ENCODE peak calls at places on chromosomes 11 and 22, in four cellular contexts. J, Z, E and O are unnamed samples.

GRCh38 chr11:96156379-96156722 is 186.6 kb downstream of the MAML2 start:
- DNase-seq in J (no peak), Z (no peak), E (no peak), O (no peak)

GRCh38 chr11:78660451-78660850 is 85.8 kb upstream of the NARS2 start:
- DNase-seq in J (no peak), Z (no peak), E (no peak), O (no peak)

GRCh38 chr22:31343235-31344191 is 2.6 kb downstream of the PATZ1 start:
- DNase-seq in Z (peak), E (no peak), J (no peak), O (peak)

GRCh38 chr11:62921201-62921572 is at the start of gene CHRM1:
- DNase-seq in E (no peak), J (no peak), Z (no peak), O (no peak)

GRCh38 chr11:12888525-12889158 is 120.5 kb upstream of the RASSF10 start:
- DNase-seq in J (peak), Z (peak), E (no peak), O (peak)

GRCh38 chr22:47929073-47929472 is 1166.6 kb downstream of the TBC1D22A start:
- DNase-seq in Z (no peak), J (no peak), E (no peak), O (no peak)

GRCh38 chr22:37173709-37174108 is 14.3 kb downstream of the C1QTNF6 start:
- DNase-seq in Z (no peak), J (no peak), E (no peak), O (peak)

GRCh38 chr11:1708716-1709115 is 11.7 kb downstream of the KRTAP5-6 start:
- DNase-seq in Z (no peak), E (no peak), J (no peak), O (no peak)

GRCh38 chr22:16936625-16937024 is 71.4 kb downstream of the GAB4 start:
- DNase-seq in E (no peak), Z (no peak), J (no peak), O (no peak)

GRCh38 chr11:95512177-95512576 is 277.4 kb downstream of the FAM76B start:
- DNase-seq in Z (no peak), E (no peak), J (no peak), O (no peak)

GRCh38 chr22:50416996-50417395 is 57.8 kb downstream of the SBF1 start:
- DNase-seq in Z (no peak), E (no peak), J (no peak), O (no peak)

GRCh38 chr11:66743271-66743968 is 14.4 kb upstream of the SPTBN2 start:
- DNase-seq in J (no peak), E (no peak), Z (no peak), O (no peak)

GRCh38 chr22:21041937-21042336 is 3.8 kb upstream of the LRRC74B start:
- DNase-seq in E (no peak), J (no peak), Z (no peak), O (no peak)

GRCh38 chr11:69239320-69240040 is 54.5 kb upstream of the MYEOV start:
- DNase-seq in J (no peak), Z (no peak), E (no peak), O (no peak)

GRCh38 chr11:56196705-56197104 is 20.3 kb downstream of the OR5J2 start:
- DNase-seq in E (no peak), Z (no peak), J (no peak), O (no peak)

GRCh38 chr11:122981388-122982264 is at the start of gene BSX:
- DNase-seq in J (peak), Z (peak), E (no peak), O (peak)

GRCh38 chr11:108206969-108207682 is 15.3 kb downstream of the NPAT start:
- DNase-seq in J (no peak), E (no peak), Z (no peak), O (no peak)

GRCh38 chr11:61730222-61730994 is 22.0 kb upstream of the MYRF start:
- DNase-seq in J (no peak), E (no peak), Z (no peak), O (no peak)

GRCh38 chr22:45418056-45418769 is 4.7 kb downstream of the RIBC2 start:
- DNase-seq in Z (no peak), J (no peak), E (no peak), O (no peak)

GRCh38 chr11:66541892-66542291 is 4.0 kb downstream of the ZDHHC24 start:
- DNase-seq in E (no peak), Z (no peak), J (no peak), O (no peak)

GRCh38 chr11:11985016-11985715 is 23.3 kb downstream of the DKK3 start:
- DNase-seq in J (no peak), Z (no peak), E (no peak), O (no peak)

GRCh38 chr11:69388210-69388609 is 93.3 kb upstream of the LINC01488 start:
- DNase-seq in Z (no peak), E (no peak), J (no peak), O (no peak)

GRCh38 chr11:8098361-8098760 is 17.4 kb downstream of the TUB start:
- DNase-seq in J (no peak), E (no peak), Z (no peak), O (no peak)

GRCh38 chr22:38424525-38425080 is 30.4 kb downstream of the KCNJ4 start:
- DNase-seq in E (no peak), J (no peak), Z (no peak), O (no peak)

GRCh38 chr11:66050581-66051231 is 1.5 kb upstream of the SF3B2 start:
- DNase-seq in J (no peak), Z (no peak), E (no peak), O (no peak)

GRCh38 chr22:48045369-48045768 is 1282.9 kb downstream of the TBC1D22A start:
- DNase-seq in E (peak), Z (no peak), J (no peak), O (no peak)

GRCh38 chr11:103798029-103798428 is 238.4 kb upstream of the DDI1 start:
- DNase-seq in J (no peak), Z (no peak), E (no peak), O (no peak)

GRCh38 chr11:134032501-134033091 is 36.3 kb upstream of the JAM3 start:
- DNase-seq in Z (no peak), J (no peak), E (no peak), O (peak)

GRCh38 chr22:37526376-37526775 is 7.2 kb upstream of the CARD10 start:
- DNase-seq in Z (no peak), J (no peak), E (no peak), O (no peak)

GRCh38 chr11:100929377-100929776 is 200.2 kb downstream of the PGR start:
- DNase-seq in J (no peak), E (no peak), Z (no peak), O (no peak)

GRCh38 chr11:76623171-76623883 is 47.2 kb downstream of the LRRC32 start:
- DNase-seq in Z (no peak), E (no peak), J (no peak), O (no peak)
- TF ChIP-seq ESRRA in Z (no peak), E (no peak), J (no peak), O (no peak)

GRCh38 chr11:46338636-46338987 is 8.7 kb upstream of the DGKZ start:
- DNase-seq in Z (no peak), E (no peak), J (no peak), O (no peak)

GRCh38 chr11:46335271-46335670 is 12.0 kb upstream of the DGKZ start:
- DNase-seq in J (no peak), Z (no peak), E (no peak), O (no peak)

GRCh38 chr11:46335858-46336600 is 11.2 kb upstream of the DGKZ start:
- DNase-seq in J (no peak), E (no peak), Z (no peak), O (no peak)

GRCh38 chr11:46337626-46338345 is 9.5 kb upstream of the DGKZ start:
- DNase-seq in J (no peak), Z (peak), E (no peak), O (no peak)

DNA sequence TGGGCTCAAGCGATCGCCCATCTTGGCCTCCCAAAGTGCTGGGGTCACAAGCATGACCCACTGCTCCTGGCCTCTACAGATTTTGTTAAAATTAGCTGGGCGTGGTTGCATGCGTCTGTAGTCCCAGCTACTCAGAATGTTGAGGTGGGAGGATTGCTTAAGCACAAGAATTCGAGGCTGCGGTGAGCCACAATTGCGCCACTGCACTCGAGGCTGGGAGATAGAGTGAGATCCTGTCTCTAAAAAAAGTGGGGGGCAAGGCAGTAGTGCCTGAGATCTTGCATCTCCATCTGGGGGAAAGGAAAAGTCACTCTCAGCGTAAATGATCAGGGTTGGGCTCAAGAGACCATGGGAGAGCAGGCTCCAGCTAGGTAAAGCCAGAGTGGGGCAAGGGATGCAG is 10.5 kb upstream of the DGKZ start:
- DNase-seq in Z (peak), E (no peak), J (no peak), O (no peak)
- TF ChIP-seq ETV6 in Z (no peak), E (no peak), J (no peak), O (no peak)

GRCh38 chr11:44097821-44098220 is 2.3 kb downstream of the EXT2 start:
- DNase-seq in E (no peak), J (no peak), Z (no peak), O (no peak)
- TF ChIP-seq NR2C2 in E (no peak), J (no peak), Z (no peak), O (no peak)

DNA sequence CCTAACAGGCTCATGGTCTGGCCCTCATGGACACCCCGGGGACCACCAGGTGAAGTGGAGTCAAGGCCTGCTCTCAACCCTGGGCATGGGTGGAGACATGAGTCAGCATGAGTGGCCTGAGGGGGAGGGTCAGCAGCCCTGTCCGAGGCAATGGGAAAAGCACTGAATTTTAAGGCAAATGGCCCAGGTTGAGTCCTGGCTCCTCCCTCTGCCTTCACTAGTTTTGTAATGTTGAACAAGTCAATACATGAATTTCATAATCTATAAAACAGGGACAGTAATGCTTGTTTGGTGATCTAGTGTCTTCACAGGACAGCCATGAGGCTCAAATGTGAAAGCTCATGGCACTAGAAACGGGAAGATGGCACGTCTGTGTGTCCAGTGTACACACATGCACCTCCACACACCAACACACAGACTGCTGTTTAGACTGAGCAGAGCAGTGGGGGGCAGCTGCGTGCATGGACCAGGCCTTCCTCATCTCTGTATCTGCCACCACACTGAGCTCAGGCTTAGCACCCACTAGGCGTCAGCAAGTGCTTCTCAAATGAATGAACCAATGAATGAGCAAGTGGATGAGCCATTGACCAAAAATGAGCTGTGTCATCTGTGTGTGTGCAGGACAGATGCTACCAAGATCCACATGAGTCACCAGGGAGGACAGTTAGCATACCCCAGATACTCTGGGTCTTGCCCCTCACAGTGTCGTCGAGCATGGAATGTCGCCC is 63.4 kb downstream of the NRXN2 start:
- DNase-seq in E (no peak), Z (peak), J (peak), O (no peak)
- TF ChIP-seq ESRRA in E (no peak), Z (no peak), J (no peak), O (no peak)